ENCODE peak calls at places on chromosome 3, in four cellular contexts. I is tibial artery, E is suprapubic skin, N is NCI-H2081. O is an unnamed sample.

GRCh38 chr3:71563827-71564226 is 19.7 kb downstream of the FOXP1 start:
- DNase-seq in I (no peak), E (no peak), N (peak), O (no peak)

GRCh38 chr3:158471639-158472294 is 99.2 kb upstream of the MLF1 start:
- DNase-seq in I (no peak), E (no peak), N (no peak), O (no peak)

GRCh38 chr3:145333931-145334330 is 827.1 kb downstream of the PLOD2 start:
- DNase-seq in I (no peak), E (no peak), N (no peak), O (no peak)

GRCh38 chr3:76514836-76515235 is 525.1 kb upstream of the ROBO2 start:
- DNase-seq in I (no peak), E (no peak), N (no peak), O (no peak)

GRCh38 chr3:143220745-143221144 is 101.2 kb downstream of the CHST2 start:
- DNase-seq in I (no peak), E (no peak), N (no peak), O (no peak)

GRCh38 chr3:34256021-34256420 is 457.6 kb downstream of the PDCD6IP start:
- DNase-seq in I (no peak), E (no peak), N (peak), O (no peak)

GRCh38 chr3:98705212-98705611 is 57.9 kb upstream of the ST3GAL6 start:
- DNase-seq in I (no peak), E (no peak), N (no peak), O (no peak)

GRCh38 chr3:160665784-160666526 is 11.0 kb upstream of the ARL14 start:
- DNase-seq in I (no peak), E (no peak), N (no peak), O (no peak)

GRCh38 chr3:130906374-130906995 is 12.6 kb downstream of the ATP2C1 start:
- DNase-seq in I (no peak), E (no peak), N (no peak), O (no peak)

GRCh38 chr3:197490098-197490497 is 65.7 kb downstream of the BDH1 start:
- DNase-seq in I (no peak), E (no peak), N (no peak), O (no peak)

GRCh38 chr3:64138046-64138445 is 87.2 kb downstream of the PRICKLE2 start:
- DNase-seq in I (no peak), E (no peak), N (no peak), O (no peak)

GRCh38 chr3:121295453-121295852 is 250.3 kb downstream of the POLQ start:
- DNase-seq in I (no peak), E (no peak), N (no peak), O (no peak)

GRCh38 chr3:52848617-52849016 is 13.8 kb upstream of the MUSTN1 start:
- DNase-seq in I (no peak), E (no peak), N (no peak), O (peak)

GRCh38 chr3:13256845-13257244 is 163.3 kb downstream of the NUP210 start:
- DNase-seq in I (no peak), E (no peak), N (no peak), O (no peak)

GRCh38 chr3:159760056-159760455 is 228.6 kb upstream of the IL12A start:
- DNase-seq in I (no peak), E (no peak), N (no peak), O (no peak)

GRCh38 chr3:40451551-40451950 is 5.6 kb upstream of the RPL14 start:
- DNase-seq in I (no peak), E (no peak), N (no peak), O (no peak)

GRCh38 chr3:184011230-184011876 is 6.3 kb downstream of the ABCC5 start:
- DNase-seq in I (no peak), E (no peak), N (no peak), O (no peak)

GRCh38 chr3:128052831-128053419 is 688 bp downstream of the SEC61A1 start:
- DNase-seq in I (no peak), E (no peak), N (peak), O (no peak)

GRCh38 chr3:30233924-30234666 is 372.3 kb upstream of the TGFBR2 start:
- DNase-seq in I (no peak), E (no peak), N (no peak), O (no peak)

GRCh38 chr3:123298903-123299302 is 97.2 kb downstream of the SEC22A start:
- DNase-seq in I (no peak), E (no peak), N (no peak), O (no peak)

GRCh38 chr3:43753743-43754142 is 63.0 kb downstream of the ABHD5 start:
- DNase-seq in I (no peak), E (no peak), N (no peak), O (no peak)

GRCh38 chr3:170488802-170489201 is 70.1 kb downstream of the CLDN11 start:
- DNase-seq in I (no peak), E (no peak), N (peak), O (no peak)

GRCh38 chr3:159482241-159483031 is 506.2 kb upstream of the IL12A start:
- DNase-seq in I (no peak), E (no peak), N (peak), O (no peak)

GRCh38 chr3:12198301-12198700 is 39.6 kb upstream of the TIMP4 start:
- DNase-seq in I (no peak), E (no peak), N (no peak), O (no peak)

GRCh38 chr3:35524851-35525250 is 114.5 kb upstream of the ARPP21 start:
- DNase-seq in I (no peak), E (no peak), N (no peak), O (no peak)

GRCh38 chr3:150084128-150084527 is 113.4 kb upstream of the PFN2 start:
- DNase-seq in I (no peak), E (no peak), N (no peak), O (no peak)

GRCh38 chr3:184688251-184688851 is 23.5 kb downstream of the MAGEF1 start:
- DNase-seq in I (peak), E (no peak), N (no peak), O (no peak)

GRCh38 chr3:186609247-186609868 is 3.5 kb upstream of the AHSG start:
- DNase-seq in I (no peak), E (no peak), N (no peak), O (no peak)

O was measured in lower leg skin.